ENCODE peak calls at places on chromosomes 11 and 22, in four cellular contexts. M is MM.1S, U is GM23248, K is stomach. Q is an unnamed sample.
A peak's percentile ranks its signal among the peaks of the same experiment; 100 is the strongest.

GRCh38 chr22:22394589-22394988 is 114.0 kb downstream of the ZNF280B start:
- DNase-seq in M (peak; percentile 73), K (no peak), U (no peak), Q (peak; percentile 77)

GRCh38 chr11:84887055-84887629 is 740.0 kb downstream of the DLG2 start:
- DNase-seq in U (peak; percentile 62), K (no peak), M (peak; percentile 37), Q (no peak)

GRCh38 chr22:27461470-27461869 is 340.1 kb downstream of the MN1 start:
- DNase-seq in M (no peak), U (peak; percentile 96), K (no peak), Q (peak; percentile 52)

GRCh38 chr11:73350908-73351636 is 25.1 kb upstream of the RELT start:
- DNase-seq in K (peak; percentile 70), U (peak; percentile 89), M (peak; percentile 74), Q (peak; percentile 24)

GRCh38 chr11:6608726-6609501 is 3.1 kb downstream of the TAF10 start:
- DNase-seq in U (no peak), K (no peak), M (no peak), Q (no peak)

GRCh38 chr11:102154806-102155205 is 44.6 kb downstream of the YAP1 start:
- DNase-seq in M (no peak), U (no peak), K (no peak), Q (no peak)

GRCh38 chr11:69115586-69116560 is 39.9 kb upstream of the SMIM38 start:
- DNase-seq in U (no peak), M (no peak), K (peak; percentile 95), Q (peak; percentile 65)

GRCh38 chr11:7552666-7553065 is 38.9 kb downstream of the PPFIBP2 start:
- DNase-seq in M (no peak), U (no peak), K (no peak), Q (no peak)

GRCh38 chr11:31045335-31045734 is 324.2 kb downstream of the DCDC1 start:
- DNase-seq in K (no peak), M (no peak), U (peak; percentile 49), Q (no peak)

DNA sequence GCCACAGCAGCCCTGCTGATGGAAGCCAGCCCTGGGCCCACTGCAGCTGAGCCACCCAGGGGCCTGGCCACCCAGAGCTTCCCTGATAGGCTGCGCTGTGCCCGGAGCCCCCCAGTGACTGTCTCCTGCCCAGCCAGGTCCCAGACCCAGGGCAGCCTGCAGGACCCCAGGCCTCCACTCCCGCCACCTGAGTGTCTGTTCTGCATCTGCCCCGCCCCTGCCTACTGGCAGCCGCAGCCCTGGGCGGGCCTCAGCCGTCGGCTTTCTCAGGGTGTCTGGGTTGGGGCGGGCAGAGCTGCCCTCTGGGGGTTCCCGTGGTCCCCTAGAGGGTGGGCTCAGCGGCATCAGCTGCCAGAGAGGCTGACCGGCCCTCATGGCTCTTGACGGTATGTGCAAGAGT is 12.5 kb upstream of the PIM3 start:
- DNase-seq in K (peak; percentile 72), M (no peak), U (no peak), Q (no peak)
- H3K27ac ChIP-seq in K (peak overlapping the region; percentile 98), M (no peak overlapping the region), U (no peak overlapping the region), Q (no peak overlapping the region)

GRCh38 chr11:64209563-64209843 is 3.0 kb downstream of the FERMT3 start:
- DNase-seq in M (no peak), U (no peak), K (no peak), Q (no peak)

GRCh38 chr11:64208796-64209562 is 2.5 kb downstream of the FERMT3 start:
- DNase-seq in U (no peak), M (no peak), K (no peak), Q (no peak)

GRCh38 chr11:64206457-64207246 is at the start of gene FERMT3:
- DNase-seq in U (no peak), K (peak; percentile 83), M (peak; percentile 46), Q (peak; percentile 20)

GRCh38 chr11:64207247-64208085 is 945 bp downstream of the FERMT3 start:
- DNase-seq in K (peak; percentile 55), U (peak; percentile 90), M (no peak), Q (peak; percentile 94)

GRCh38 chr11:64208086-64208795 is 1.7 kb downstream of the FERMT3 start:
- DNase-seq in M (no peak), K (no peak), U (no peak), Q (no peak)
- H3K4me3 ChIP-seq in M (peak overlapping the region; percentile 70), K (peak overlapping the region; percentile 48), U (no peak overlapping the region), Q (no peak overlapping the region)

DNA sequence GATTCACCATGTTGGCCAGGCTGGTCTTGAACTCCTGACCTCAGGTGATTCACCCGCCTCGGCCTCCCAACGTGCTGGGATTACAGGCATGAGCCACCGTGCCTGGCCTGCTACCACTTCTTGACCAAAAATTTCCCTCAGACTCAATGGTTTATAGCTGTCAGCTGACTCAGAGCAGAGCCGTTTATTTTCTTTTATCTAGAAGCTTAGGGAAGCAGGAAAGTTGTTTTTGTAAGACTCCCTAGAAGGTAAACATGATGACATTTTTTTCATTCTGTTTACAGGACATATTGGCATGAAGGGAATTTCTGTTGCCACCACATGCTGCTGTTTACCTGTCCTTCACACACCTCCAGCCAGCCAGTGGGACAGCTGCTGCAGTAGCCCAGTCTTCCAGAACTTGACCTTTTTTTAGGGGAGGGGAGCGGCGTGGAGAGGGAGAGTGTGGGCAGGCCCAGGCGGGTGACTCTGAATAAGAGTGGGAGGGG is 56.1 kb upstream of the PTPRJ start:
- DNase-seq in M (no peak), U (peak; percentile 88), K (peak; percentile 31), Q (no peak)
- H3K27ac ChIP-seq in M (no peak overlapping the region), U (peak overlapping the region; percentile 80), K (peak overlapping the region; percentile 65), Q (no peak overlapping the region)

GRCh38 chr22:42645341-42645937 is 3.8 kb downstream of the CYB5R3 start:
- DNase-seq in U (peak; percentile 77), M (no peak), K (peak; percentile 44), Q (peak; percentile 53)
- H3K4me3 ChIP-seq in U (peak overlapping the region; percentile 51), M (no peak overlapping the region), K (peak overlapping the region; percentile 32), Q (no peak overlapping the region)

GRCh38 chr11:10806206-10806605 is 2.5 kb downstream of the EIF4G2 start:
- DNase-seq in K (no peak), M (no peak), U (no peak), Q (no peak)
- H3K27ac ChIP-seq in K (no peak overlapping the region), M (no peak overlapping the region), U (peak overlapping the region; percentile 99), Q (no peak overlapping the region)

GRCh38 chr11:41039592-41039991 is 419.9 kb downstream of the LRRC4C start:
- DNase-seq in K (no peak), M (peak; percentile 60), U (no peak), Q (no peak)
- H3K4me3 ChIP-seq in K (no peak overlapping the region), M (no peak overlapping the region), U (no peak overlapping the region), Q (no peak overlapping the region)